ENCODE peak calls at places on chromosomes 6 and 20, in four cellular contexts. W, V, F and T are unnamed samples.

GRCh38 chr20:41078329-41078728 is 49.7 kb downstream of the TOP1 start:
- DNase-seq in V (no peak), F (no peak), W (no peak), T (no peak)

GRCh38 chr6:7246401-7247178 is 66.4 kb downstream of the SSR1 start:
- DNase-seq in W (no peak), V (no peak), F (no peak), T (no peak)

GRCh38 chr20:57480444-57481152 is 44.3 kb downstream of the CTCFL start:
- DNase-seq in W (peak), F (no peak), V (no peak), T (no peak)

GRCh38 chr20:58306421-58307261 is 2.9 kb upstream of the RAB22A start:
- DNase-seq in V (peak), W (peak), F (no peak), T (peak)

GRCh38 chr6:168171673-168172352 is 92.8 kb upstream of the FRMD1 start:
- DNase-seq in W (no peak), V (no peak), F (no peak), T (no peak)

GRCh38 chr20:59010995-59011873 is 4.2 kb upstream of the CTSZ start:
- DNase-seq in V (no peak), W (peak), F (no peak), T (no peak)

GRCh38 chr6:111087106-111087835 is at the start of gene SLC16A10:
- DNase-seq in F (no peak), V (peak), W (peak), T (peak)

GRCh38 chr6:112464901-112465661 is 118.0 kb downstream of the RFPL4B start:
- DNase-seq in W (no peak), F (no peak), V (no peak), T (no peak)

GRCh38 chr20:36775196-36775595 is 1.6 kb upstream of the DSN1 start:
- DNase-seq in V (no peak), F (no peak), W (no peak), T (no peak)

GRCh38 chr6:32604434-32604877 is 14.8 kb upstream of the HLA-DRB1 start:
- DNase-seq in F (no peak), V (no peak), W (no peak), T (no peak)

GRCh38 chr6:151014404-151015150 is 149.1 kb downstream of the MTHFD1L start:
- DNase-seq in F (peak), W (peak), V (peak), T (peak)

GRCh38 chr6:159148641-159149040 is 20.6 kb upstream of the FNDC1 start:
- DNase-seq in F (no peak), W (no peak), V (no peak), T (no peak)

GRCh38 chr6:144066745-144067484 is 28.5 kb downstream of the SF3B5 start:
- DNase-seq in W (peak), F (no peak), V (no peak), T (no peak)

GRCh38 chr6:46491201-46491788 is at the start of gene RCAN2:
- DNase-seq in W (peak), F (peak), V (no peak), T (no peak)

GRCh38 chr6:170038251-170038650 is 252.6 kb downstream of the DLL1 start:
- DNase-seq in V (no peak), W (no peak), F (no peak), T (no peak)

GRCh38 chr6:24340998-24341934 is 16.6 kb downstream of the DCDC2 start:
- DNase-seq in W (no peak), V (no peak), F (no peak), T (no peak)

GRCh38 chr6:96542702-96543101 is 20.2 kb upstream of the FHL5 start:
- DNase-seq in W (no peak), F (no peak), V (no peak), T (no peak)

GRCh38 chr20:5864873-5865582 is 85.3 kb downstream of the TRMT6 start:
- DNase-seq in V (peak), W (no peak), F (no peak), T (no peak)

GRCh38 chr20:63328026-63328700 is 33.0 kb downstream of the CHRNA4 start:
- DNase-seq in F (no peak), W (no peak), V (no peak), T (no peak)

GRCh38 chr20:15823718-15824117 is 749.5 kb downstream of the KIF16B start:
- DNase-seq in W (no peak), V (no peak), F (no peak), T (no peak)

GRCh38 chr6:7441048-7441775 is 51.6 kb downstream of the RIOK1 start:
- DNase-seq in F (no peak), V (no peak), W (no peak), T (no peak)

GRCh38 chr6:151633517-151634335 is 139.9 kb downstream of the CCDC170 start:
- DNase-seq in W (no peak), V (no peak), F (no peak), T (no peak)

GRCh38 chr20:32858873-32859372 is at the start of gene EFCAB8:
- DNase-seq in V (no peak), F (no peak), W (no peak), T (no peak)

GRCh38 chr6:41805830-41806774 is 18.6 kb downstream of the TOMM6 start:
- DNase-seq in F (no peak), W (no peak), V (no peak), T (no peak)

GRCh38 chr6:12456343-12456742 is 166.2 kb downstream of the EDN1 start:
- DNase-seq in V (no peak), F (no peak), W (no peak), T (no peak)

GRCh38 chr6:50959081-50959641 is 140.5 kb downstream of the TFAP2B start:
- DNase-seq in V (no peak), W (no peak), F (no peak), T (no peak)

GRCh38 chr20:19683168-19683567 is 74.9 kb upstream of the RIN2 start:
- DNase-seq in W (no peak), F (peak), V (no peak), T (no peak)

GRCh38 chr20:49865559-49865958 is 49.8 kb downstream of the SPATA2 start:
- DNase-seq in W (no peak), V (no peak), F (no peak), T (no peak)

GRCh38 chr6:149940673-149940984 is 1.2 kb upstream of the ULBP2 start:
- DNase-seq in V (no peak), W (peak), F (no peak), T (no peak)

GRCh38 chr6:15090145-15090579 is 155.7 kb upstream of the JARID2 start:
- DNase-seq in W (no peak), V (no peak), F (peak), T (no peak)

GRCh38 chr6:34538581-34538980 is 17.5 kb downstream of the SPDEF start:
- DNase-seq in V (no peak), W (no peak), F (no peak), T (no peak)

GRCh38 chr6:155041781-155042279 is 46.7 kb downstream of the TIAM2 start:
- DNase-seq in V (no peak), F (no peak), W (no peak), T (no peak)

GRCh38 chr6:166156942-166157341 is 10.7 kb downstream of the TBXT start:
- DNase-seq in F (peak), W (no peak), V (no peak), T (no peak)